ENCODE peak calls at places on chromosomes 3 and 15, in eight cellular contexts. One of them, this sample, is unnamed.

GRCh38 chr15:56249080-56249479 is 5.4 kb upstream of the RFX7 start:
- DNase-seq in lung: no peak
- DNase-seq in brain microvascular endothelial cell: peak; percentile 60
- DNase-seq in AG04449: peak; percentile 17
- DNase-seq in transverse colon: peak; percentile 13
- DNase-seq in heart right ventricle: no peak
- DNase-seq in psoas muscle: no peak
- DNase-seq in GM23338: peak; percentile 93
- DNase-seq in this sample: no peak

GRCh38 chr3:128559486-128560225 is 66.7 kb upstream of the GATA2 start:
- DNase-seq in lung: no peak
- DNase-seq in brain microvascular endothelial cell: no peak
- DNase-seq in AG04449: no peak
- DNase-seq in transverse colon: no peak
- DNase-seq in heart right ventricle: no peak
- DNase-seq in psoas muscle: no peak
- DNase-seq in GM23338: peak; percentile 52
- DNase-seq in this sample: no peak

GRCh38 chr3:149547954-149548728 is 73.6 kb downstream of the TM4SF4 start:
- DNase-seq in lung: peak; percentile 68
- DNase-seq in brain microvascular endothelial cell: peak; percentile 72
- DNase-seq in AG04449: peak; percentile 46
- DNase-seq in transverse colon: peak; percentile 51
- DNase-seq in heart right ventricle: no peak
- DNase-seq in psoas muscle: peak; percentile 43
- DNase-seq in GM23338: peak; percentile 36
- DNase-seq in this sample: peak; percentile 77

GRCh38 chr15:23014394-23015000 is 24.9 kb downstream of the TUBGCP5 start:
- DNase-seq in lung: no peak
- DNase-seq in brain microvascular endothelial cell: no peak
- DNase-seq in AG04449: no peak
- DNase-seq in transverse colon: no peak
- DNase-seq in heart right ventricle: no peak
- DNase-seq in psoas muscle: no peak
- DNase-seq in GM23338: no peak
- DNase-seq in this sample: no peak

GRCh38 chr15:47473857-47474256 is 243.4 kb upstream of the SEMA6D start:
- DNase-seq in lung: no peak
- DNase-seq in brain microvascular endothelial cell: no peak
- DNase-seq in AG04449: no peak
- DNase-seq in transverse colon: peak; percentile 7
- DNase-seq in heart right ventricle: peak; percentile 57
- DNase-seq in psoas muscle: peak; percentile 48
- DNase-seq in GM23338: no peak
- DNase-seq in this sample: no peak

GRCh38 chr3:77931272-77932009 is 891.5 kb downstream of the ROBO2 start:
- DNase-seq in lung: no peak
- DNase-seq in brain microvascular endothelial cell: no peak
- DNase-seq in AG04449: no peak
- DNase-seq in transverse colon: no peak
- DNase-seq in heart right ventricle: no peak
- DNase-seq in psoas muscle: no peak
- DNase-seq in GM23338: no peak
- DNase-seq in this sample: peak; percentile 13

GRCh38 chr3:55190296-55190695 is 262.4 kb upstream of the LRTM1 start:
- DNase-seq in lung: no peak
- DNase-seq in brain microvascular endothelial cell: peak; percentile 72
- DNase-seq in AG04449: peak; percentile 67
- DNase-seq in transverse colon: no peak
- DNase-seq in heart right ventricle: no peak
- DNase-seq in psoas muscle: no peak
- DNase-seq in GM23338: no peak
- DNase-seq in this sample: no peak

GRCh38 chr15:73818308-73818985 is 54.9 kb upstream of the TBC1D21 start:
- DNase-seq in lung: no peak
- DNase-seq in brain microvascular endothelial cell: no peak
- DNase-seq in AG04449: no peak
- DNase-seq in transverse colon: no peak
- DNase-seq in heart right ventricle: no peak
- DNase-seq in psoas muscle: no peak
- DNase-seq in GM23338: no peak
- DNase-seq in this sample: no peak

GRCh38 chr3:102182162-102182561 is 252.7 kb upstream of the ZPLD1 start:
- DNase-seq in lung: no peak
- DNase-seq in brain microvascular endothelial cell: peak; percentile 81
- DNase-seq in AG04449: peak; percentile 56
- DNase-seq in transverse colon: no peak
- DNase-seq in heart right ventricle: no peak
- DNase-seq in psoas muscle: no peak
- DNase-seq in GM23338: no peak
- DNase-seq in this sample: no peak

GRCh38 chr15:52255008-52255407 is 40.6 kb downstream of the MYO5C start:
- DNase-seq in lung: no peak
- DNase-seq in brain microvascular endothelial cell: peak; percentile 67
- DNase-seq in AG04449: no peak
- DNase-seq in transverse colon: no peak
- DNase-seq in heart right ventricle: no peak
- DNase-seq in psoas muscle: no peak
- DNase-seq in GM23338: no peak
- DNase-seq in this sample: no peak
- H3K4me3 ChIP-seq in lung: no peak overlapping the region
- H3K4me3 ChIP-seq in brain microvascular endothelial cell: no peak overlapping the region
- H3K4me3 ChIP-seq in AG04449: no peak overlapping the region
- H3K4me3 ChIP-seq in transverse colon: no peak overlapping the region
- H3K4me3 ChIP-seq in heart right ventricle: no peak overlapping the region
- H3K4me3 ChIP-seq in psoas muscle: no peak overlapping the region
- H3K4me3 ChIP-seq in GM23338: no peak overlapping the region
- H3K4me3 ChIP-seq in this sample: no peak overlapping the region

DNA sequence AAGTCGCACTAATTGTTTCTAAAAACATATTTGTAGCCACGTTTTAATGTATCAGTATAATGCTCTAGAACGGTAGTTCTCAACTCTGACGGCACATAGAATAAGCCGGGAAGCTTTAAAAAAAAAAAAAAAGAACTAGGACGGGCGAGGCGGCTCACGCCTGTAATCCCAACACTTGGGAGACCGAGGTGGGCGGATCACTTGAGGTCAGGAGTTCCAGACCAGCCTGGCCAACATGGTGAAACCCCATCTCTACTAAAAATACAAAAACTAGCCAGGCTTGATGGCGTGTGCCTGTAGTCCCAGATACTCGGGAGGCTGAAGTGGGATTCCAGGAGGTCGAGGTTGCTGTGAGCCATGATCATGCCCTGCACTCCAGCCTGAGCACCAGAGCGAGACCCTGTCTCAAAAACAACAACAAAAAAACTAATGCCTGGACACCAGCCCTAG is 655 bp upstream of the MON1A start:
- DNase-seq in lung: no peak
- DNase-seq in brain microvascular endothelial cell: no peak
- DNase-seq in AG04449: no peak
- DNase-seq in transverse colon: no peak
- DNase-seq in heart right ventricle: no peak
- DNase-seq in psoas muscle: no peak
- DNase-seq in GM23338: peak; percentile 28
- DNase-seq in this sample: no peak
- H3K4me3 ChIP-seq in lung: no peak overlapping the region
- H3K4me3 ChIP-seq in brain microvascular endothelial cell: peak overlapping the region; percentile 84
- H3K4me3 ChIP-seq in AG04449: peak overlapping the region; percentile 86
- H3K4me3 ChIP-seq in transverse colon: peak overlapping the region; percentile 69
- H3K4me3 ChIP-seq in heart right ventricle: peak overlapping the region; percentile 83
- H3K4me3 ChIP-seq in psoas muscle: peak overlapping the region; percentile 84
- H3K4me3 ChIP-seq in GM23338: peak overlapping the region; percentile 83
- H3K4me3 ChIP-seq in this sample: peak overlapping the region; percentile 79

GRCh38 chr3:108602249-108602934 is 12.9 kb downstream of the DZIP3 start:
- DNase-seq in lung: no peak
- DNase-seq in brain microvascular endothelial cell: no peak
- DNase-seq in AG04449: no peak
- DNase-seq in transverse colon: no peak
- DNase-seq in heart right ventricle: no peak
- DNase-seq in psoas muscle: no peak
- DNase-seq in GM23338: peak; percentile 54
- DNase-seq in this sample: no peak

GRCh38 chr3:108605491-108605890 is 16.0 kb downstream of the DZIP3 start:
- DNase-seq in lung: no peak
- DNase-seq in brain microvascular endothelial cell: no peak
- DNase-seq in AG04449: no peak
- DNase-seq in transverse colon: no peak
- DNase-seq in heart right ventricle: no peak
- DNase-seq in psoas muscle: no peak
- DNase-seq in GM23338: no peak
- DNase-seq in this sample: no peak

GRCh38 chr3:108603689-108604088 is 14.2 kb downstream of the DZIP3 start:
- DNase-seq in lung: no peak
- DNase-seq in brain microvascular endothelial cell: no peak
- DNase-seq in AG04449: no peak
- DNase-seq in transverse colon: no peak
- DNase-seq in heart right ventricle: no peak
- DNase-seq in psoas muscle: no peak
- DNase-seq in GM23338: no peak
- DNase-seq in this sample: no peak

GRCh38 chr3:108602935-108603294 is 13.4 kb downstream of the DZIP3 start:
- DNase-seq in lung: no peak
- DNase-seq in brain microvascular endothelial cell: no peak
- DNase-seq in AG04449: no peak
- DNase-seq in transverse colon: no peak
- DNase-seq in heart right ventricle: no peak
- DNase-seq in psoas muscle: no peak
- DNase-seq in GM23338: no peak
- DNase-seq in this sample: no peak

DNA sequence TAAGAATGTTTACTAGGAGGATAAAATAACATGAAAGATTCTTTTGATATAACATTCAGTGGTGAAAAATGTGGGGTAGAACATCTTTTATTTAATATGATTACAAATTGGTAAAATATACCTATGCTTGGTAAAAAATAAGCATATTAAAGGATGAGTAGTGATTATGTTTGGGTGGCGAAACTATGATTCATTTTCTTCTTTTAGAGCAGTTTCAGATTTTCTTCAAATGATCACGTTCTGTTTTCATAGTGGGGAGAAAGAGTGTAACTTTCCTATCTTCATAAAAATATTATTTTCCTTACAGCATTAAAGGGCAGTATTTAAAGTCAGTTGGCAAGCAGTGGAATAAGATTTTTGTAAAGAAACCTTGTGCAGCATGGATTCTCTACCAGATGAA is 15.5 kb downstream of the DZIP3 start:
- DNase-seq in lung: no peak
- DNase-seq in brain microvascular endothelial cell: no peak
- DNase-seq in AG04449: no peak
- DNase-seq in transverse colon: no peak
- DNase-seq in heart right ventricle: no peak
- DNase-seq in psoas muscle: no peak
- DNase-seq in GM23338: no peak
- DNase-seq in this sample: no peak
- H3K4me3 ChIP-seq in lung: no peak overlapping the region
- H3K4me3 ChIP-seq in brain microvascular endothelial cell: no peak overlapping the region
- H3K4me3 ChIP-seq in AG04449: no peak overlapping the region
- H3K4me3 ChIP-seq in transverse colon: no peak overlapping the region
- H3K4me3 ChIP-seq in heart right ventricle: no peak overlapping the region
- H3K4me3 ChIP-seq in psoas muscle: no peak overlapping the region
- H3K4me3 ChIP-seq in GM23338: no peak overlapping the region
- H3K4me3 ChIP-seq in this sample: no peak overlapping the region

DNA sequence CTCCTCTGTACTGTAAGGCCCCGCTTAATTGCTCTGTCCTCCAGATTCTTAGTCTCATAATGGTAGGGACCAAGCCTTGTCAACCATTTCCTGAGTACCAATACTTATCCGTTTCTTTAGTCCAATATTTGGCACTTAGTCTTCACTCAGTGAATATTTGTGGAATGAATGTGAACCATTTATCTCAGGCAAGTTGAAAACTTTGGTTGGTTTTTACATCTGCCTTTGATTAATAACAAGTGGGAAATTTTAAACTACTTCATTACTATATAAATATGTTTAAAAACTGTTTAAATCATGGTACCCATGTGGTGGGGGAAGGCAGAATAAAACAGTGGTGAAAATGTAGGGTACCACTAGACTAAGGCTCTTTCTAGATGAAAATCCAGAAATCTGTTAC is 15.2 kb downstream of the CA12 start:
- DNase-seq in lung: no peak
- DNase-seq in brain microvascular endothelial cell: no peak
- DNase-seq in AG04449: no peak
- DNase-seq in transverse colon: no peak
- DNase-seq in heart right ventricle: no peak
- DNase-seq in psoas muscle: no peak
- DNase-seq in GM23338: no peak
- DNase-seq in this sample: no peak
- H3K4me3 ChIP-seq in lung: no peak overlapping the region
- H3K4me3 ChIP-seq in brain microvascular endothelial cell: no peak overlapping the region
- H3K4me3 ChIP-seq in AG04449: no peak overlapping the region
- H3K4me3 ChIP-seq in transverse colon: no peak overlapping the region
- H3K4me3 ChIP-seq in heart right ventricle: no peak overlapping the region
- H3K4me3 ChIP-seq in psoas muscle: no peak overlapping the region
- H3K4me3 ChIP-seq in GM23338: no peak overlapping the region
- H3K4me3 ChIP-seq in this sample: no peak overlapping the region

GRCh38 chr15:40647523-40647922 is 47.5 kb upstream of the RAD51 start:
- DNase-seq in lung: no peak
- DNase-seq in brain microvascular endothelial cell: no peak
- DNase-seq in AG04449: no peak
- DNase-seq in transverse colon: no peak
- DNase-seq in heart right ventricle: no peak
- DNase-seq in psoas muscle: no peak
- DNase-seq in GM23338: no peak
- DNase-seq in this sample: no peak

DNA sequence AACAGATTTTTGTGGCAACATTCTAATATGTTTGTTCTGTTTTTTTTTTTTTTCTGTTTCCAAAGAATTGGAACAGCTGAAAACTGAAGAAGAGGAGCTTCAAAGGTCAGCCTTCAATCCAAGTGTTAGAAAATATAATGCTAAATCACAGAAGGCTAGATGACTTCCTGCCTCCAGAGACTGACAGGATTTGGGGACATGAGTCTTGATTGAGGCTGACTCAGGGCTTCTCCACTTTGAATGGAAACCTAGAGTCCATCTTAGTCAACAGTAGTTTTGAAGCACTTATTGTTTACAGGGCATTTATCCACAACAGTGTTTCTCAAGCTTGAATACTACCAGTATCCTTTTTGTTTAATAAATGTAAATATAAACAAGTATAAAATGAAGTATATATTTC is 44.5 kb upstream of the RAD51 start:
- DNase-seq in lung: no peak
- DNase-seq in brain microvascular endothelial cell: no peak
- DNase-seq in AG04449: no peak
- DNase-seq in transverse colon: no peak
- DNase-seq in heart right ventricle: no peak
- DNase-seq in psoas muscle: no peak
- DNase-seq in GM23338: no peak
- DNase-seq in this sample: no peak
- H3K4me3 ChIP-seq in lung: no peak overlapping the region
- H3K4me3 ChIP-seq in brain microvascular endothelial cell: no peak overlapping the region
- H3K4me3 ChIP-seq in AG04449: no peak overlapping the region
- H3K4me3 ChIP-seq in transverse colon: no peak overlapping the region
- H3K4me3 ChIP-seq in heart right ventricle: no peak overlapping the region
- H3K4me3 ChIP-seq in psoas muscle: no peak overlapping the region
- H3K4me3 ChIP-seq in GM23338: no peak overlapping the region
- H3K4me3 ChIP-seq in this sample: no peak overlapping the region

GRCh38 chr15:96385195-96385594 is 54.7 kb downstream of the NR2F2 start:
- DNase-seq in lung: no peak
- DNase-seq in brain microvascular endothelial cell: no peak
- DNase-seq in AG04449: no peak
- DNase-seq in transverse colon: no peak
- DNase-seq in heart right ventricle: no peak
- DNase-seq in psoas muscle: no peak
- DNase-seq in GM23338: no peak
- DNase-seq in this sample: no peak
- H3K4me3 ChIP-seq in lung: no peak overlapping the region
- H3K4me3 ChIP-seq in brain microvascular endothelial cell: no peak overlapping the region
- H3K4me3 ChIP-seq in AG04449: no peak overlapping the region
- H3K4me3 ChIP-seq in transverse colon: no peak overlapping the region
- H3K4me3 ChIP-seq in heart right ventricle: no peak overlapping the region
- H3K4me3 ChIP-seq in psoas muscle: no peak overlapping the region
- H3K4me3 ChIP-seq in GM23338: no peak overlapping the region
- H3K4me3 ChIP-seq in this sample: no peak overlapping the region

This sample was measured in AG04450.